ENCODE peak calls at places on chromosome 15, in five cellular contexts. Z, E, H, F and V are unnamed samples.

GRCh38 chr15:77098572-77098971 is 27.7 kb upstream of the TSPAN3 start:
- DNase-seq in Z (no peak), E (no peak), H (no peak), F (no peak), V (no peak)

GRCh38 chr15:64739216-64739976 is 36.0 kb downstream of the RBPMS2 start:
- DNase-seq in Z (no peak), E (no peak), H (no peak), F (no peak), V (no peak)

GRCh38 chr15:43105077-43105769 is 615 bp downstream of the UBR1 start:
- DNase-seq in Z (no peak), E (no peak), H (no peak), F (no peak), V (no peak)

GRCh38 chr15:61115679-61116078 is 113.4 kb downstream of the RORA start:
- DNase-seq in Z (peak), E (no peak), H (no peak), F (no peak), V (no peak)

GRCh38 chr15:80325206-80325605 is 73.2 kb upstream of the CTXND1 start:
- DNase-seq in Z (no peak), E (no peak), H (no peak), F (no peak), V (no peak)

GRCh38 chr15:65339926-65340325 is 35.4 kb downstream of the RNU5B-1 start:
- DNase-seq in Z (peak), E (no peak), H (no peak), F (no peak), V (no peak)

GRCh38 chr15:22780267-22780666 is 6.2 kb upstream of the NIPA1 start:
- DNase-seq in Z (no peak), E (no peak), H (no peak), F (no peak), V (no peak)

GRCh38 chr15:77107068-77107467 is 36.2 kb upstream of the TSPAN3 start:
- DNase-seq in Z (no peak), E (no peak), H (peak), F (no peak), V (no peak)

GRCh38 chr15:50166216-50166615 is 15.8 kb upstream of the SLC27A2 start:
- DNase-seq in Z (no peak), E (peak), H (peak), F (peak), V (no peak)

GRCh38 chr15:75167588-75168076 is 34.0 kb upstream of the C15orf39 start:
- DNase-seq in Z (no peak), E (no peak), H (no peak), F (no peak), V (no peak)

GRCh38 chr15:69568621-69569020 is 116.0 kb downstream of the RPLP1 start:
- DNase-seq in Z (no peak), E (peak), H (no peak), F (no peak), V (no peak)

GRCh38 chr15:37416103-37416502 is 315.8 kb upstream of the MEIS2 start:
- DNase-seq in Z (no peak), E (no peak), H (no peak), F (no peak), V (no peak)

GRCh38 chr15:66852064-66852905 is 150.2 kb downstream of the SMAD6 start:
- DNase-seq in Z (peak), E (no peak), H (no peak), F (no peak), V (no peak)

GRCh38 chr15:70241031-70241430 is 143.3 kb upstream of the TLE3 start:
- DNase-seq in Z (no peak), E (no peak), H (no peak), F (no peak), V (no peak)

GRCh38 chr15:62059818-62060115 is 480 bp downstream of the VPS13C start:
- DNase-seq in Z (peak), E (peak), H (no peak), F (no peak), V (peak)